ENCODE peak calls at places on chromosome 6, in nine cellular contexts. One of them, this sample, is unnamed.

GRCh38 chr6:15109338-15110090 is 136.4 kb upstream of the JARID2 start:
- DNase-seq in CD8-positive, alpha-beta memory T cell: no peak
- DNase-seq in stimulated activated CD4-positive, alpha-beta T cell treated with anti-CD3 and anti-CD28 coated beads, TNF-alpha, amount 100 ng/mL, for 24 hours: no peak
- DNase-seq in nucleus accumbens: no peak
- DNase-seq in stimulated activated CD8-positive, alpha-beta memory T cell treated with anti-CD3 and anti-CD28 coated beads, Interleukin-7, amount 100 ng/mL, for 48 hours: no peak
- DNase-seq in fibroblast of mammary gland: peak; percentile 38
- DNase-seq in astrocyte of the spinal cord: no peak
- DNase-seq in nephron progenitor cell: no peak
- DNase-seq in stimulated activated naive CD8-positive, alpha-beta T cell treated with anti-CD3 and anti-CD28 coated beads, Interleukin-15, Interleukin-2, amounts not matched to agents 100 U/mL and 50 U/mL, for 24 hours: no peak
- DNase-seq in this sample: no peak

GRCh38 chr6:170317718-170318117 is 11.2 kb downstream of the FAM120B start:
- DNase-seq in stimulated activated CD8-positive, alpha-beta memory T cell treated with anti-CD3 and anti-CD28 coated beads, Interleukin-7, amount 100 ng/mL, for 48 hours: no peak
- DNase-seq in astrocyte of the spinal cord: no peak
- DNase-seq in fibroblast of mammary gland: no peak
- DNase-seq in stimulated activated naive CD8-positive, alpha-beta T cell treated with anti-CD3 and anti-CD28 coated beads, Interleukin-15, Interleukin-2, amounts not matched to agents 100 U/mL and 50 U/mL, for 24 hours: no peak
- DNase-seq in nephron progenitor cell: no peak
- DNase-seq in nucleus accumbens: no peak
- DNase-seq in CD8-positive, alpha-beta memory T cell: no peak
- DNase-seq in stimulated activated CD4-positive, alpha-beta T cell treated with anti-CD3 and anti-CD28 coated beads, TNF-alpha, amount 100 ng/mL, for 24 hours: no peak
- DNase-seq in this sample: no peak

GRCh38 chr6:75396005-75396800 is 97.4 kb downstream of the FILIP1 start:
- DNase-seq in CD8-positive, alpha-beta memory T cell: no peak
- DNase-seq in nucleus accumbens: no peak
- DNase-seq in stimulated activated CD4-positive, alpha-beta T cell treated with anti-CD3 and anti-CD28 coated beads, TNF-alpha, amount 100 ng/mL, for 24 hours: no peak
- DNase-seq in nephron progenitor cell: no peak
- DNase-seq in fibroblast of mammary gland: no peak
- DNase-seq in stimulated activated CD8-positive, alpha-beta memory T cell treated with anti-CD3 and anti-CD28 coated beads, Interleukin-7, amount 100 ng/mL, for 48 hours: no peak
- DNase-seq in stimulated activated naive CD8-positive, alpha-beta T cell treated with anti-CD3 and anti-CD28 coated beads, Interleukin-15, Interleukin-2, amounts not matched to agents 100 U/mL and 50 U/mL, for 24 hours: no peak
- DNase-seq in astrocyte of the spinal cord: no peak
- DNase-seq in this sample: no peak

GRCh38 chr6:113120577-113121285 is 736.4 kb upstream of the MARCKS start:
- DNase-seq in stimulated activated naive CD8-positive, alpha-beta T cell treated with anti-CD3 and anti-CD28 coated beads, Interleukin-15, Interleukin-2, amounts not matched to agents 100 U/mL and 50 U/mL, for 24 hours: no peak
- DNase-seq in stimulated activated CD4-positive, alpha-beta T cell treated with anti-CD3 and anti-CD28 coated beads, TNF-alpha, amount 100 ng/mL, for 24 hours: no peak
- DNase-seq in nucleus accumbens: no peak
- DNase-seq in stimulated activated CD8-positive, alpha-beta memory T cell treated with anti-CD3 and anti-CD28 coated beads, Interleukin-7, amount 100 ng/mL, for 48 hours: no peak
- DNase-seq in fibroblast of mammary gland: peak; percentile 88
- DNase-seq in CD8-positive, alpha-beta memory T cell: no peak
- DNase-seq in nephron progenitor cell: no peak
- DNase-seq in astrocyte of the spinal cord: peak; percentile 99
- DNase-seq in this sample: no peak

GRCh38 chr6:1162367-1163275 is 149.3 kb upstream of the FOXQ1 start:
- DNase-seq in fibroblast of mammary gland: no peak
- DNase-seq in stimulated activated naive CD8-positive, alpha-beta T cell treated with anti-CD3 and anti-CD28 coated beads, Interleukin-15, Interleukin-2, amounts not matched to agents 100 U/mL and 50 U/mL, for 24 hours: no peak
- DNase-seq in nucleus accumbens: no peak
- DNase-seq in CD8-positive, alpha-beta memory T cell: no peak
- DNase-seq in nephron progenitor cell: no peak
- DNase-seq in astrocyte of the spinal cord: no peak
- DNase-seq in stimulated activated CD4-positive, alpha-beta T cell treated with anti-CD3 and anti-CD28 coated beads, TNF-alpha, amount 100 ng/mL, for 24 hours: no peak
- DNase-seq in stimulated activated CD8-positive, alpha-beta memory T cell treated with anti-CD3 and anti-CD28 coated beads, Interleukin-7, amount 100 ng/mL, for 48 hours: no peak
- DNase-seq in this sample: no peak

GRCh38 chr6:154164397-154164796 is 125.4 kb downstream of the OPRM1 start:
- DNase-seq in nucleus accumbens: peak; percentile 27
- DNase-seq in astrocyte of the spinal cord: peak; percentile 87
- DNase-seq in nephron progenitor cell: peak; percentile 7
- DNase-seq in fibroblast of mammary gland: peak; percentile 79
- DNase-seq in stimulated activated naive CD8-positive, alpha-beta T cell treated with anti-CD3 and anti-CD28 coated beads, Interleukin-15, Interleukin-2, amounts not matched to agents 100 U/mL and 50 U/mL, for 24 hours: no peak
- DNase-seq in stimulated activated CD8-positive, alpha-beta memory T cell treated with anti-CD3 and anti-CD28 coated beads, Interleukin-7, amount 100 ng/mL, for 48 hours: no peak
- DNase-seq in stimulated activated CD4-positive, alpha-beta T cell treated with anti-CD3 and anti-CD28 coated beads, TNF-alpha, amount 100 ng/mL, for 24 hours: no peak
- DNase-seq in CD8-positive, alpha-beta memory T cell: peak; percentile 27
- DNase-seq in this sample: no peak

GRCh38 chr6:126182650-126183311 is 157.1 kb upstream of the CENPW start:
- DNase-seq in nephron progenitor cell: no peak
- DNase-seq in nucleus accumbens: no peak
- DNase-seq in astrocyte of the spinal cord: peak; percentile 56
- DNase-seq in stimulated activated naive CD8-positive, alpha-beta T cell treated with anti-CD3 and anti-CD28 coated beads, Interleukin-15, Interleukin-2, amounts not matched to agents 100 U/mL and 50 U/mL, for 24 hours: no peak
- DNase-seq in stimulated activated CD8-positive, alpha-beta memory T cell treated with anti-CD3 and anti-CD28 coated beads, Interleukin-7, amount 100 ng/mL, for 48 hours: no peak
- DNase-seq in CD8-positive, alpha-beta memory T cell: no peak
- DNase-seq in stimulated activated CD4-positive, alpha-beta T cell treated with anti-CD3 and anti-CD28 coated beads, TNF-alpha, amount 100 ng/mL, for 24 hours: no peak
- DNase-seq in fibroblast of mammary gland: peak; percentile 49
- DNase-seq in this sample: no peak

GRCh38 chr6:41055149-41055548 is 2.1 kb downstream of the APOBEC2 start:
- DNase-seq in fibroblast of mammary gland: no peak
- DNase-seq in astrocyte of the spinal cord: no peak
- DNase-seq in nephron progenitor cell: no peak
- DNase-seq in stimulated activated CD4-positive, alpha-beta T cell treated with anti-CD3 and anti-CD28 coated beads, TNF-alpha, amount 100 ng/mL, for 24 hours: no peak
- DNase-seq in stimulated activated CD8-positive, alpha-beta memory T cell treated with anti-CD3 and anti-CD28 coated beads, Interleukin-7, amount 100 ng/mL, for 48 hours: no peak
- DNase-seq in nucleus accumbens: no peak
- DNase-seq in stimulated activated naive CD8-positive, alpha-beta T cell treated with anti-CD3 and anti-CD28 coated beads, Interleukin-15, Interleukin-2, amounts not matched to agents 100 U/mL and 50 U/mL, for 24 hours: no peak
- DNase-seq in CD8-positive, alpha-beta memory T cell: no peak
- DNase-seq in this sample: peak; percentile 28

GRCh38 chr6:54847799-54848597 is 1.4 kb downstream of the FAM83B start:
- DNase-seq in astrocyte of the spinal cord: no peak
- DNase-seq in CD8-positive, alpha-beta memory T cell: no peak
- DNase-seq in nephron progenitor cell: no peak
- DNase-seq in stimulated activated CD4-positive, alpha-beta T cell treated with anti-CD3 and anti-CD28 coated beads, TNF-alpha, amount 100 ng/mL, for 24 hours: no peak
- DNase-seq in nucleus accumbens: no peak
- DNase-seq in stimulated activated CD8-positive, alpha-beta memory T cell treated with anti-CD3 and anti-CD28 coated beads, Interleukin-7, amount 100 ng/mL, for 48 hours: no peak
- DNase-seq in stimulated activated naive CD8-positive, alpha-beta T cell treated with anti-CD3 and anti-CD28 coated beads, Interleukin-15, Interleukin-2, amounts not matched to agents 100 U/mL and 50 U/mL, for 24 hours: no peak
- DNase-seq in fibroblast of mammary gland: peak; percentile 38
- DNase-seq in this sample: no peak

GRCh38 chr6:16591681-16592549 is 169.3 kb downstream of the ATXN1 start:
- DNase-seq in stimulated activated CD4-positive, alpha-beta T cell treated with anti-CD3 and anti-CD28 coated beads, TNF-alpha, amount 100 ng/mL, for 24 hours: no peak
- DNase-seq in stimulated activated CD8-positive, alpha-beta memory T cell treated with anti-CD3 and anti-CD28 coated beads, Interleukin-7, amount 100 ng/mL, for 48 hours: no peak
- DNase-seq in CD8-positive, alpha-beta memory T cell: no peak
- DNase-seq in astrocyte of the spinal cord: no peak
- DNase-seq in nephron progenitor cell: no peak
- DNase-seq in fibroblast of mammary gland: peak; percentile 55
- DNase-seq in nucleus accumbens: no peak
- DNase-seq in stimulated activated naive CD8-positive, alpha-beta T cell treated with anti-CD3 and anti-CD28 coated beads, Interleukin-15, Interleukin-2, amounts not matched to agents 100 U/mL and 50 U/mL, for 24 hours: peak; percentile 23
- DNase-seq in this sample: peak; percentile 69

GRCh38 chr6:37323568-37323967 is 30.2 kb upstream of the RNF8 start:
- DNase-seq in stimulated activated CD4-positive, alpha-beta T cell treated with anti-CD3 and anti-CD28 coated beads, TNF-alpha, amount 100 ng/mL, for 24 hours: no peak
- DNase-seq in CD8-positive, alpha-beta memory T cell: no peak
- DNase-seq in astrocyte of the spinal cord: peak; percentile 15
- DNase-seq in stimulated activated CD8-positive, alpha-beta memory T cell treated with anti-CD3 and anti-CD28 coated beads, Interleukin-7, amount 100 ng/mL, for 48 hours: no peak
- DNase-seq in stimulated activated naive CD8-positive, alpha-beta T cell treated with anti-CD3 and anti-CD28 coated beads, Interleukin-15, Interleukin-2, amounts not matched to agents 100 U/mL and 50 U/mL, for 24 hours: no peak
- DNase-seq in nucleus accumbens: no peak
- DNase-seq in nephron progenitor cell: no peak
- DNase-seq in fibroblast of mammary gland: peak; percentile 52
- DNase-seq in this sample: no peak

GRCh38 chr6:117666881-117667280 is 8.4 kb upstream of the NUS1 start:
- DNase-seq in astrocyte of the spinal cord: no peak
- DNase-seq in fibroblast of mammary gland: no peak
- DNase-seq in stimulated activated CD8-positive, alpha-beta memory T cell treated with anti-CD3 and anti-CD28 coated beads, Interleukin-7, amount 100 ng/mL, for 48 hours: no peak
- DNase-seq in nucleus accumbens: no peak
- DNase-seq in nephron progenitor cell: no peak
- DNase-seq in CD8-positive, alpha-beta memory T cell: no peak
- DNase-seq in stimulated activated CD4-positive, alpha-beta T cell treated with anti-CD3 and anti-CD28 coated beads, TNF-alpha, amount 100 ng/mL, for 24 hours: no peak
- DNase-seq in stimulated activated naive CD8-positive, alpha-beta T cell treated with anti-CD3 and anti-CD28 coated beads, Interleukin-15, Interleukin-2, amounts not matched to agents 100 U/mL and 50 U/mL, for 24 hours: no peak
- DNase-seq in this sample: no peak

GRCh38 chr6:148419430-148419829 is 76.8 kb downstream of the SASH1 start:
- DNase-seq in nephron progenitor cell: no peak
- DNase-seq in stimulated activated CD4-positive, alpha-beta T cell treated with anti-CD3 and anti-CD28 coated beads, TNF-alpha, amount 100 ng/mL, for 24 hours: no peak
- DNase-seq in stimulated activated CD8-positive, alpha-beta memory T cell treated with anti-CD3 and anti-CD28 coated beads, Interleukin-7, amount 100 ng/mL, for 48 hours: no peak
- DNase-seq in stimulated activated naive CD8-positive, alpha-beta T cell treated with anti-CD3 and anti-CD28 coated beads, Interleukin-15, Interleukin-2, amounts not matched to agents 100 U/mL and 50 U/mL, for 24 hours: no peak
- DNase-seq in fibroblast of mammary gland: no peak
- DNase-seq in CD8-positive, alpha-beta memory T cell: no peak
- DNase-seq in astrocyte of the spinal cord: no peak
- DNase-seq in nucleus accumbens: no peak
- DNase-seq in this sample: no peak

GRCh38 chr6:28682542-28682941 is 156.9 kb downstream of the GPX5 start:
- DNase-seq in stimulated activated CD4-positive, alpha-beta T cell treated with anti-CD3 and anti-CD28 coated beads, TNF-alpha, amount 100 ng/mL, for 24 hours: no peak
- DNase-seq in CD8-positive, alpha-beta memory T cell: no peak
- DNase-seq in fibroblast of mammary gland: no peak
- DNase-seq in stimulated activated naive CD8-positive, alpha-beta T cell treated with anti-CD3 and anti-CD28 coated beads, Interleukin-15, Interleukin-2, amounts not matched to agents 100 U/mL and 50 U/mL, for 24 hours: no peak
- DNase-seq in nephron progenitor cell: no peak
- DNase-seq in nucleus accumbens: no peak
- DNase-seq in astrocyte of the spinal cord: no peak
- DNase-seq in stimulated activated CD8-positive, alpha-beta memory T cell treated with anti-CD3 and anti-CD28 coated beads, Interleukin-7, amount 100 ng/mL, for 48 hours: no peak
- DNase-seq in this sample: no peak

GRCh38 chr6:137711929-137712328 is 155.1 kb upstream of the TNFAIP3 start:
- DNase-seq in nucleus accumbens: no peak
- DNase-seq in stimulated activated naive CD8-positive, alpha-beta T cell treated with anti-CD3 and anti-CD28 coated beads, Interleukin-15, Interleukin-2, amounts not matched to agents 100 U/mL and 50 U/mL, for 24 hours: no peak
- DNase-seq in stimulated activated CD8-positive, alpha-beta memory T cell treated with anti-CD3 and anti-CD28 coated beads, Interleukin-7, amount 100 ng/mL, for 48 hours: no peak
- DNase-seq in fibroblast of mammary gland: no peak
- DNase-seq in nephron progenitor cell: no peak
- DNase-seq in astrocyte of the spinal cord: no peak
- DNase-seq in CD8-positive, alpha-beta memory T cell: no peak
- DNase-seq in stimulated activated CD4-positive, alpha-beta T cell treated with anti-CD3 and anti-CD28 coated beads, TNF-alpha, amount 100 ng/mL, for 24 hours: no peak
- DNase-seq in this sample: no peak

GRCh38 chr6:28868873-28869272 is 54.9 kb downstream of the TRIM27 start:
- DNase-seq in CD8-positive, alpha-beta memory T cell: no peak
- DNase-seq in stimulated activated naive CD8-positive, alpha-beta T cell treated with anti-CD3 and anti-CD28 coated beads, Interleukin-15, Interleukin-2, amounts not matched to agents 100 U/mL and 50 U/mL, for 24 hours: no peak
- DNase-seq in fibroblast of mammary gland: no peak
- DNase-seq in astrocyte of the spinal cord: no peak
- DNase-seq in nucleus accumbens: no peak
- DNase-seq in stimulated activated CD4-positive, alpha-beta T cell treated with anti-CD3 and anti-CD28 coated beads, TNF-alpha, amount 100 ng/mL, for 24 hours: no peak
- DNase-seq in stimulated activated CD8-positive, alpha-beta memory T cell treated with anti-CD3 and anti-CD28 coated beads, Interleukin-7, amount 100 ng/mL, for 48 hours: no peak
- DNase-seq in nephron progenitor cell: no peak
- DNase-seq in this sample: no peak

GRCh38 chr6:14910692-14911547 is 334.9 kb upstream of the JARID2 start:
- DNase-seq in nephron progenitor cell: no peak
- DNase-seq in stimulated activated naive CD8-positive, alpha-beta T cell treated with anti-CD3 and anti-CD28 coated beads, Interleukin-15, Interleukin-2, amounts not matched to agents 100 U/mL and 50 U/mL, for 24 hours: peak; percentile 26
- DNase-seq in stimulated activated CD8-positive, alpha-beta memory T cell treated with anti-CD3 and anti-CD28 coated beads, Interleukin-7, amount 100 ng/mL, for 48 hours: no peak
- DNase-seq in astrocyte of the spinal cord: no peak
- DNase-seq in stimulated activated CD4-positive, alpha-beta T cell treated with anti-CD3 and anti-CD28 coated beads, TNF-alpha, amount 100 ng/mL, for 24 hours: no peak
- DNase-seq in fibroblast of mammary gland: peak; percentile 27
- DNase-seq in CD8-positive, alpha-beta memory T cell: no peak
- DNase-seq in nucleus accumbens: no peak
- DNase-seq in this sample: no peak